ENCODE peak calls at places on chromosomes 1 and 21, in five cellular contexts. M is hepatocyte, T is heart right ventricle, H is upper lobe of right lung, A is thoracic aorta. I is an unnamed sample. For H3K27me3, the result is how much of the 10 kb centered on the place peaks cover.

GRCh38 chr1:100076744-100077143 is 56.0 kb downstream of the SASS6 start:
- DNase-seq in M (no peak), T (no peak), H (no peak), A (no peak), I (no peak)

GRCh38 chr1:966603-967295 is 467 bp downstream of the PLEKHN1 start:
- DNase-seq in M (peak), T (peak), H (peak), A (no peak), I (peak)

GRCh38 chr1:218474089-218474488 is 129.0 kb downstream of the TGFB2 start:
- DNase-seq in M (no peak), T (no peak), H (no peak), A (no peak), I (no peak)

GRCh38 chr1:207873055-207873890 is 37.7 kb downstream of the CD34 start:
- DNase-seq in M (no peak), T (no peak), H (peak), A (no peak), I (peak)

GRCh38 chr1:157487430-157487829 is 64.9 kb downstream of the FCRL5 start:
- DNase-seq in M (no peak), T (no peak), H (no peak), A (no peak), I (no peak)

GRCh38 chr1:68136187-68136586 is 85.8 kb upstream of the DIRAS3 start:
- DNase-seq in M (no peak), T (no peak), H (no peak), A (no peak), I (no peak)

GRCh38 chr1:204760350-204761134 is 75.0 kb upstream of the LRRN2 start:
- DNase-seq in M (no peak), T (no peak), H (no peak), A (no peak), I (no peak)

GRCh38 chr1:117735045-117735992 is 129.5 kb downstream of the TENT5C start:
- DNase-seq in M (peak), T (no peak), H (no peak), A (no peak), I (no peak)

GRCh38 chr1:14228677-14229076 is 369.8 kb upstream of the KAZN start:
- DNase-seq in M (no peak), T (no peak), H (no peak), A (no peak), I (no peak)

GRCh38 chr1:26373281-26373680 is 731 bp upstream of the ZNF683 start:
- DNase-seq in M (no peak), T (no peak), H (no peak), A (no peak), I (no peak)

GRCh38 chr1:211633523-211633843 is 41.9 kb downstream of the NEK2 start:
- DNase-seq in M (no peak), T (no peak), H (no peak), A (no peak), I (peak)

GRCh38 chr1:167947733-167948132 is 10.9 kb upstream of the MPC2 start:
- DNase-seq in M (no peak), T (no peak), H (no peak), A (no peak), I (no peak)

GRCh38 chr1:245197121-245197520 is 42.3 kb downstream of the KIF26B start:
- DNase-seq in M (no peak), T (no peak), H (no peak), A (no peak), I (no peak)

GRCh38 chr21:16563111-16563510 is 833.3 kb downstream of the USP25 start:
- DNase-seq in M (no peak), T (no peak), H (no peak), A (no peak), I (no peak)

GRCh38 chr1:50978144-50978851 is 8.3 kb downstream of the CDKN2C start:
- DNase-seq in M (peak), T (peak), H (peak), A (no peak), I (peak)

GRCh38 chr21:38820471-38821239 is 14.9 kb downstream of the ETS2 start:
- DNase-seq in M (no peak), T (no peak), H (peak), A (no peak), I (peak)

GRCh38 chr21:35738342-35738961 is 321.9 kb downstream of the SETD4 start:
- DNase-seq in M (peak), T (peak), H (no peak), A (no peak), I (no peak)

GRCh38 chr1:204578867-204579664 is 62.9 kb downstream of the MDM4 start:
- DNase-seq in M (no peak), T (peak), H (no peak), A (no peak), I (no peak)

GRCh38 chr1:74392848-74393247 is 119.6 kb downstream of the LRRC53 start:
- DNase-seq in M (no peak), T (no peak), H (no peak), A (no peak), I (no peak)
- H3K27ac ChIP-seq in M (no peak), T (peak), H (no peak), A (no peak), I (no peak)

DNA sequence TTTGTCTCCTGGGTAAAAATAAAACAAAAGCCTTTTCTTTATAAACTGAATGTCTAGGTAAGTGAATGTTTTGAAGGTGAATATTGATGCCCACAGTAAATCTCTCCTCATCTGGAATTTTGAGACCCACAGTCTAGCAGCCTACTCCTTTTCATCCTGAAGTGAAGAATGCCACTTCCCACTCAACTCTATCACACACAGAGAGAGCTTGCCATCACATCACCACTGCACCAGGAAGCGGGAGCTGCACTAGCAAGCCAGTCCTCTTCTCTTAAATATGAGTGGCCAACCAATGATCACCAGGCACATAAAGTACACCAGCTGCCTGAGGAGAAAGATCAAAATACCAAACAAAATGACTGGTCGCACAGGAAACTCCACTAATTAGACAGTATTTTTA is 140.8 kb downstream of the MRPL39 start:
- DNase-seq in M (no peak), T (no peak), H (no peak), A (no peak), I (no peak)
- TF ChIP-seq CTCF in M (no peak), T (no peak), H (no peak), A (no peak), I (no peak)

GRCh38 chr1:24925082-24925779 is 4.8 kb downstream of the RUNX3 start:
- DNase-seq in M (no peak), T (no peak), H (no peak), A (no peak), I (no peak)
- H3K27me3 ChIP-seq in M (half or more), T (half or more), H (under half), A (under half), I (half or more)

DNA sequence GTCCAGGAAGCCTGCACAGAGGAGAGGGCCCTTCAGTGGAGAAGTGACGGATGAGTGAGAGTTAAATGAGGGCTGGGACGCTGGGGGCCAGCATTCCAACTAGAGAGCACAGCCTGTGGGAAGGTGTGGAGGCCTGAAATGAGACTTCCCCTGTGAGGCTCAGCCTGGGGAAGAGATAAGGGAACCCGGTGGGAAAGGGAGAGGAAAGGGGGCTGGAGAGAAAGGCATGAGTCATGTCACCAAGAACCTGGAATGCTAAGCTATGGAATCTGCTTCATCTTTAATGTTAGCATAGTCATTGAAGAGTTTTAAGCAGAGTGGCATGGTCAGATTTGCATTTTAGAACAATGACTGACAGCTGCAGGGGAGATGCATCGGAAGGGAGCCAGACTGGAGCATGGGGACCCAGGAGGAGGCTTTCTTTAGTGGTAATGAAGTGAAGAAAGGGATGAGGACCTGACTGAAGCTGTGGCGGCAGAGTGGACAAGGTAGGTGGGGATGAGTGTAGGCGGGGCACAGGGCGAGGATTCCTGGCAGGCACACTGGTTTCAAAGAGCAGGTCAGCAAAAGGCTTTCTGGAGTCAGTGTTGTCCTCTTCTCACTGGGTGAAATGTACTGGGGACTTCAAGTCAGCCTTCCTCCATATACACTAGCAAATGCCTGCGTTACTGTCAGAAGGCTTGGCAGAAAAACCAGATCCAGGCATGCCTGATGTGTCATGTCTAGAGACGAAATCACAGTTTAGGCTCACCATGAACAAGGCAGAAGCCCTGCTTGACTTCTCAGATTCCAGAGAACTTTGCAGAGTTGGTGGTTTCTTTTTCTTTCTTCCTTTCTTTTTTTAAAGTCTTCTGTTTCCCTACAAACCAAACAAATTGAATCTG is 8.0 kb downstream of the RGL1 start:
- DNase-seq in M (peak), T (no peak), H (no peak), A (no peak), I (no peak)
- H3K27ac ChIP-seq in M (peak), T (no peak), H (peak), A (no peak), I (peak)

DNA sequence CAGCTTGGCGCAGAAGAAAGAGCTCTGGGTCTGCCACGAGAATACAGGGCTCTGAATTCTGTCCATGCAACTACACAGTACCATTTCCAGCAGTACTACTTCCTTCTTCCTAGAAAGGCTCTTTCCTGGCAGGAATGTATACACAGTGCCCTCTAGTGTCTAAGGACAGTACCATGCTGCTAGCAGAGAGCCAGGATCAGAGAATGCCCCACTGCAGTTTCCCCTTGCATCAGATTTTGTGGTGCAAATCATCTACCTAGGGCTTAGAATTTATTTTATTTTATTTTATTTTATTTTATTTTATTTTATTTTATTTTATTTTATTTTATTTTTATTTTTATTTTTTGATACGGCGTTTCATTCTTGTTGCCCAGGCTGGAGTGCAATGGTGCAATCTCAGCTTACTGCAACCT is 50.8 kb downstream of the PAX7 start:
- DNase-seq in M (peak), T (no peak), H (no peak), A (no peak), I (no peak)
- TF ChIP-seq CTCF in M (peak), T (peak), H (peak), A (peak), I (peak)

GRCh38 chr1:46477153-46477929 is 12.3 kb upstream of the DMBX1 start:
- DNase-seq in M (peak), T (peak), H (peak), A (no peak), I (peak)
- H3K27me3 ChIP-seq in M (under half), T (half or more), H (under half), A (under half), I (half or more)

DNA sequence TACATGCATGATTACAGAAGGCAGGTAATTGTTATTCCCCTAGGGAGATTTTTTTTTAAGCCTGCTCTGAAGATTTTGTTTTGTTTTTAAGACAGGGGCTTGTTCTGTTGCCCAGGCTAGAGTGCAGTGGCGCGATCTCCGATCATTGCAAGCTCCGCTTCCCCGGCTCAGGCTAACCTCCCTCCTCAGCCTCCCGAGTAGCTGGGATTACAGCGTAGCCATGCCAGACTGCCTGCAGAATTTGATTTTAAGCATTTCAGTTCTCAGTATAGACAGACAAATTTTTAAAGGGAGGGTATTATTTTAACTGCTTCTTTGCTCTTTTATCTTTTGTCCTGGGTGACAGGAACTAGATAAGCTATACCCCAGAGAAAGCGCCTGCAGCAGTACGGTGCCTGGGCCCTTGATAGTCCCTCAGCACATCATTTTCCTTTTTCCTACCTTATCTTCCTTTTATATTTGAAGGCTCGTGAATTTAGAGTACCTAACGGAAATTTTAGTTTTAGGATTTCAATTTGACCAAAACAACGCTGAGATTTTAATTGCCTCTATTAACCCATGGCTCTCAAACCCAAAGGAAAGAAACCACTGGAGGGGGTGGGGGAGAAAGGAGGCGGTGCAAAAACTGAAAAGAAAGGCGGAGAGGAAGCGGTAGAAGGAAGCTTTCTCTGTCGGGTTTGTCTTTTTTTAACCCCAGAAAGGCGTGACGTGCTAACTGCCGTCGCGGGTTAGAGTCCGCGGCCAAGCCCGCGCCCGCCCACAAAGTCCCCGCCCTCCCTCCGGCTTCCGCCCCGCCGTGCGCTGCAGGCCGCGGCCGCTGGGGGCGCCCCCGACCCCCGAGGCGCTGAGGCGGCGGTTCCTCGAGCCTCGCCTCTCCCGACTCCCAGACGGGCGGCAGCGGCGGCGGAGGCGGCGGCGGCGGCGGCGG is at the start of gene EEIG2:
- DNase-seq in M (peak), T (peak), H (peak), A (peak), I (peak)
- H3K27ac ChIP-seq in M (peak), T (peak), H (peak), A (peak), I (peak)

DNA sequence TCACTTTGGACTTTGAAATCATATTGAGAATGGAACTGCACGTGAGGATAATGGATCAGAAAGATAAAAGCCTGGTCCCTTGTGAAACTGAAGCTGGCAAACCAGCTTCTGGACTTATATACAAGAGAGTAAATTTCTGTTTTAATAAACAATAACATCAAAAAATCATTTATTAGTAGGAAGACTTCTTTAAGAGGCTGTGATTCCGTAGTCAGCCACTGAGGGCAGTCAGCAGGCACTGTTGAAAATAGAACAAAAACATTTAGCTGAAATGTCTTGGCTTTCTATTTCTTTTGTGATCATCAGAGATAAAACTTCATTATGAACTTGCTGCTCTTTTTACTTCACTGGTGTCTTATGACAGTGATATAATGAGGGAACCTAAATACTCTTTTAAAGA is 489.4 kb downstream of the PCP4 start:
- DNase-seq in M (no peak), T (no peak), H (no peak), A (no peak), I (no peak)
- TF ChIP-seq CTCF in M (no peak), T (no peak), H (no peak), A (no peak), I (no peak)

GRCh38 chr1:154490327-154490726 is 11.7 kb upstream of the TDRD10 start:
- DNase-seq in M (no peak), T (no peak), H (no peak), A (no peak), I (no peak)

GRCh38 chr1:154495496-154496273 is 6.3 kb upstream of the TDRD10 start:
- DNase-seq in M (no peak), T (no peak), H (no peak), A (no peak), I (no peak)

GRCh38 chr1:154492115-154492514 is 9.9 kb upstream of the TDRD10 start:
- DNase-seq in M (no peak), T (no peak), H (no peak), A (no peak), I (no peak)

GRCh38 chr1:154496381-154496780 is 5.6 kb upstream of the TDRD10 start:
- DNase-seq in M (no peak), T (no peak), H (no peak), A (no peak), I (no peak)

GRCh38 chr1:154493276-154493675 is 8.7 kb upstream of the TDRD10 start:
- DNase-seq in M (no peak), T (peak), H (no peak), A (no peak), I (peak)
- H3K27me3 ChIP-seq in M (under half), T (under half), H (under half), A (under half), I (under half)

I was measured in lower lobe of right lung.